ENCODE peak calls at places on chromosomes 6 and 20, in seven cellular contexts. K is DND-41, A is NCI-H146, S is uterus, Z is heart left ventricle, J is adrenal gland, X is skeletal muscle cell. B is an unnamed sample.

GRCh38 chr6:105087571-105088211 is 92.1 kb downstream of the POPDC3 start:
- DNase-seq in K (peak; percentile 34), A (peak; percentile 56), S (peak; percentile 28), Z (no peak), J (peak; percentile 42), X (no peak), B (no peak)

GRCh38 chr6:133756046-133756445 is 132.9 kb upstream of the TCF21 start:
- DNase-seq in K (no peak), A (no peak), S (no peak), Z (no peak), J (no peak), X (peak; percentile 65), B (no peak)

GRCh38 chr6:47403801-47404200 is 73.8 kb upstream of the CD2AP start:
- DNase-seq in K (no peak), A (no peak), S (no peak), Z (no peak), J (no peak), X (no peak), B (no peak)

GRCh38 chr6:124676033-124676432 is 286.2 kb upstream of the RNF217 start:
- DNase-seq in K (no peak), A (no peak), S (no peak), Z (no peak), J (no peak), X (peak; percentile 59), B (no peak)

GRCh38 chr6:49890988-49891387 is 24.7 kb upstream of the CRISP1 start:
- DNase-seq in K (no peak), A (no peak), S (no peak), Z (no peak), J (no peak), X (no peak), B (no peak)

GRCh38 chr20:40843251-40843650 is 154.2 kb upstream of the MAFB start:
- DNase-seq in K (no peak), A (no peak), S (no peak), Z (no peak), J (no peak), X (no peak), B (no peak)

GRCh38 chr6:41976794-41977484 is 35.3 kb upstream of the CCND3 start:
- DNase-seq in K (no peak), A (no peak), S (no peak), Z (no peak), J (no peak), X (peak; percentile 23), B (no peak)

GRCh38 chr6:83057705-83058321 is 7.8 kb downstream of the UBE3D start:
- DNase-seq in K (peak; percentile 52), A (peak; percentile 64), S (no peak), Z (no peak), J (peak; percentile 48), X (no peak), B (no peak)

GRCh38 chr6:127118505-127119360 is at the start of gene RSPO3:
- DNase-seq in K (no peak), A (peak; percentile 55), S (peak; percentile 69), Z (no peak), J (no peak), X (no peak), B (peak; percentile 69)

GRCh38 chr6:132252113-132252512 is 149.2 kb downstream of the MOXD1 start:
- DNase-seq in K (no peak), A (no peak), S (no peak), Z (no peak), J (no peak), X (no peak), B (no peak)

GRCh38 chr6:9540534-9541126 is 874.2 kb downstream of the TFAP2A start:
- DNase-seq in K (peak; percentile 11), A (peak; percentile 39), S (no peak), Z (no peak), J (no peak), X (no peak), B (no peak)

GRCh38 chr6:166419268-166419667 is 36.5 kb upstream of the MPC1 start:
- DNase-seq in K (peak; percentile 82), A (no peak), S (no peak), Z (no peak), J (no peak), X (peak; percentile 37), B (no peak)

GRCh38 chr6:98921038-98921437 is 26.7 kb downstream of the FBXL4 start:
- DNase-seq in K (no peak), A (no peak), S (no peak), Z (no peak), J (no peak), X (no peak), B (no peak)

GRCh38 chr20:23125159-23125558 is 39.0 kb upstream of the CD93 start:
- DNase-seq in K (peak; percentile 70), A (peak; percentile 80), S (no peak), Z (no peak), J (no peak), X (no peak), B (no peak)

GRCh38 chr6:153503810-153504209 is 372.7 kb upstream of the RGS17 start:
- DNase-seq in K (no peak), A (peak; percentile 31), S (no peak), Z (no peak), J (no peak), X (no peak), B (no peak)